ENCODE peak calls at places on chromosomes 7 and 10, in seven cellular contexts. One of them, this sample, is unnamed.

GRCh38 chr7:95509199-95509598 is 23.5 kb downstream of the ASB4 start:
- DNase-seq in hypothalamus: peak; percentile 23
- DNase-seq in WTC11: peak; percentile 36
- DNase-seq in stimulated activated CD8-positive, alpha-beta memory T cell treated with anti-CD3 and anti-CD28 coated beads, Interleukin-2, amount 100 ng/mL, for 48 hours: no peak
- DNase-seq in body of pancreas: peak; percentile 46
- DNase-seq in ELR: peak; percentile 55
- DNase-seq in T-helper 17 cell: no peak
- DNase-seq in this sample: peak; percentile 69

GRCh38 chr7:434891-435486 is 84.7 kb downstream of the PDGFA start:
- DNase-seq in hypothalamus: no peak
- DNase-seq in WTC11: peak; percentile 77
- DNase-seq in stimulated activated CD8-positive, alpha-beta memory T cell treated with anti-CD3 and anti-CD28 coated beads, Interleukin-2, amount 100 ng/mL, for 48 hours: no peak
- DNase-seq in body of pancreas: no peak
- DNase-seq in ELR: no peak
- DNase-seq in T-helper 17 cell: no peak
- DNase-seq in this sample: peak; percentile 95

GRCh38 chr7:99987846-99988245 is 12.0 kb upstream of the AZGP1 start:
- DNase-seq in hypothalamus: no peak
- DNase-seq in WTC11: no peak
- DNase-seq in stimulated activated CD8-positive, alpha-beta memory T cell treated with anti-CD3 and anti-CD28 coated beads, Interleukin-2, amount 100 ng/mL, for 48 hours: no peak
- DNase-seq in body of pancreas: no peak
- DNase-seq in ELR: no peak
- DNase-seq in T-helper 17 cell: no peak
- DNase-seq in this sample: no peak

GRCh38 chr10:122276611-122277205 is 5.6 kb downstream of the BTBD16 start:
- DNase-seq in hypothalamus: no peak
- DNase-seq in WTC11: peak; percentile 32
- DNase-seq in stimulated activated CD8-positive, alpha-beta memory T cell treated with anti-CD3 and anti-CD28 coated beads, Interleukin-2, amount 100 ng/mL, for 48 hours: no peak
- DNase-seq in body of pancreas: no peak
- DNase-seq in ELR: peak; percentile 81
- DNase-seq in T-helper 17 cell: no peak
- DNase-seq in this sample: peak; percentile 79

GRCh38 chr7:25947669-25948516 is 204.1 kb upstream of the NFE2L3 start:
- DNase-seq in hypothalamus: no peak
- DNase-seq in WTC11: no peak
- DNase-seq in stimulated activated CD8-positive, alpha-beta memory T cell treated with anti-CD3 and anti-CD28 coated beads, Interleukin-2, amount 100 ng/mL, for 48 hours: no peak
- DNase-seq in body of pancreas: peak; percentile 49
- DNase-seq in ELR: no peak
- DNase-seq in T-helper 17 cell: no peak
- DNase-seq in this sample: no peak

GRCh38 chr10:60661627-60662026 is 116.7 kb upstream of the CDK1 start:
- DNase-seq in hypothalamus: no peak
- DNase-seq in WTC11: no peak
- DNase-seq in stimulated activated CD8-positive, alpha-beta memory T cell treated with anti-CD3 and anti-CD28 coated beads, Interleukin-2, amount 100 ng/mL, for 48 hours: no peak
- DNase-seq in body of pancreas: no peak
- DNase-seq in ELR: peak; percentile 79
- DNase-seq in T-helper 17 cell: no peak
- DNase-seq in this sample: peak; percentile 88

GRCh38 chr10:77592946-77593636 is 44.5 kb downstream of the KCNMA1 start:
- DNase-seq in hypothalamus: no peak
- DNase-seq in WTC11: no peak
- DNase-seq in stimulated activated CD8-positive, alpha-beta memory T cell treated with anti-CD3 and anti-CD28 coated beads, Interleukin-2, amount 100 ng/mL, for 48 hours: no peak
- DNase-seq in body of pancreas: no peak
- DNase-seq in ELR: peak; percentile 98
- DNase-seq in T-helper 17 cell: no peak
- DNase-seq in this sample: no peak

GRCh38 chr7:112272921-112273561 is 66.5 kb downstream of the ZNF277 start:
- DNase-seq in hypothalamus: no peak
- DNase-seq in WTC11: no peak
- DNase-seq in stimulated activated CD8-positive, alpha-beta memory T cell treated with anti-CD3 and anti-CD28 coated beads, Interleukin-2, amount 100 ng/mL, for 48 hours: no peak
- DNase-seq in body of pancreas: peak; percentile 15
- DNase-seq in ELR: no peak
- DNase-seq in T-helper 17 cell: no peak
- DNase-seq in this sample: peak; percentile 58

GRCh38 chr10:111600772-111601171 is 523.9 kb downstream of the ADRA2A start:
- DNase-seq in hypothalamus: no peak
- DNase-seq in WTC11: peak; percentile 20
- DNase-seq in stimulated activated CD8-positive, alpha-beta memory T cell treated with anti-CD3 and anti-CD28 coated beads, Interleukin-2, amount 100 ng/mL, for 48 hours: no peak
- DNase-seq in body of pancreas: peak; percentile 83
- DNase-seq in ELR: no peak
- DNase-seq in T-helper 17 cell: no peak
- DNase-seq in this sample: no peak

GRCh38 chr10:126060232-126060935 is 164.0 kb downstream of the FANK1 start:
- DNase-seq in hypothalamus: no peak
- DNase-seq in WTC11: no peak
- DNase-seq in stimulated activated CD8-positive, alpha-beta memory T cell treated with anti-CD3 and anti-CD28 coated beads, Interleukin-2, amount 100 ng/mL, for 48 hours: no peak
- DNase-seq in body of pancreas: no peak
- DNase-seq in ELR: peak; percentile 85
- DNase-seq in T-helper 17 cell: no peak
- DNase-seq in this sample: peak; percentile 60

GRCh38 chr7:100434297-100435144 is 1.8 kb downstream of the PPP1R35 start:
- DNase-seq in hypothalamus: no peak
- DNase-seq in WTC11: no peak
- DNase-seq in stimulated activated CD8-positive, alpha-beta memory T cell treated with anti-CD3 and anti-CD28 coated beads, Interleukin-2, amount 100 ng/mL, for 48 hours: no peak
- DNase-seq in body of pancreas: no peak
- DNase-seq in ELR: no peak
- DNase-seq in T-helper 17 cell: no peak
- DNase-seq in this sample: no peak

GRCh38 chr10:77939561-77940001 is 13.0 kb upstream of the DLG5 start:
- DNase-seq in hypothalamus: no peak
- DNase-seq in WTC11: no peak
- DNase-seq in stimulated activated CD8-positive, alpha-beta memory T cell treated with anti-CD3 and anti-CD28 coated beads, Interleukin-2, amount 100 ng/mL, for 48 hours: no peak
- DNase-seq in body of pancreas: peak; percentile 44
- DNase-seq in ELR: no peak
- DNase-seq in T-helper 17 cell: no peak
- DNase-seq in this sample: no peak

GRCh38 chr10:27500886-27501285 is 3.2 kb upstream of the RAB18 start:
- DNase-seq in hypothalamus: no peak
- DNase-seq in WTC11: no peak
- DNase-seq in stimulated activated CD8-positive, alpha-beta memory T cell treated with anti-CD3 and anti-CD28 coated beads, Interleukin-2, amount 100 ng/mL, for 48 hours: no peak
- DNase-seq in body of pancreas: no peak
- DNase-seq in ELR: no peak
- DNase-seq in T-helper 17 cell: no peak
- DNase-seq in this sample: no peak

GRCh38 chr10:113961261-113961938 is 82.3 kb upstream of the ADRB1 start:
- DNase-seq in hypothalamus: no peak
- DNase-seq in WTC11: no peak
- DNase-seq in stimulated activated CD8-positive, alpha-beta memory T cell treated with anti-CD3 and anti-CD28 coated beads, Interleukin-2, amount 100 ng/mL, for 48 hours: peak; percentile 30
- DNase-seq in body of pancreas: no peak
- DNase-seq in ELR: no peak
- DNase-seq in T-helper 17 cell: peak; percentile 70
- DNase-seq in this sample: peak; percentile 60

GRCh38 chr7:36312064-36312914 is 77.4 kb upstream of the ANLN start:
- DNase-seq in hypothalamus: no peak
- DNase-seq in WTC11: peak; percentile 68
- DNase-seq in stimulated activated CD8-positive, alpha-beta memory T cell treated with anti-CD3 and anti-CD28 coated beads, Interleukin-2, amount 100 ng/mL, for 48 hours: no peak
- DNase-seq in body of pancreas: peak; percentile 95
- DNase-seq in ELR: no peak
- DNase-seq in T-helper 17 cell: no peak
- DNase-seq in this sample: no peak

GRCh38 chr10:33336606-33337334 is 2.3 kb upstream of the NRP1 start:
- DNase-seq in hypothalamus: no peak
- DNase-seq in WTC11: peak; percentile 60
- DNase-seq in stimulated activated CD8-positive, alpha-beta memory T cell treated with anti-CD3 and anti-CD28 coated beads, Interleukin-2, amount 100 ng/mL, for 48 hours: no peak
- DNase-seq in body of pancreas: peak; percentile 34
- DNase-seq in ELR: peak; percentile 66
- DNase-seq in T-helper 17 cell: no peak
- DNase-seq in this sample: peak; percentile 69

GRCh38 chr7:130154501-130155317 is 50.5 kb downstream of the TMEM209 start:
- DNase-seq in hypothalamus: no peak
- DNase-seq in WTC11: peak; percentile 76
- DNase-seq in stimulated activated CD8-positive, alpha-beta memory T cell treated with anti-CD3 and anti-CD28 coated beads, Interleukin-2, amount 100 ng/mL, for 48 hours: no peak
- DNase-seq in body of pancreas: peak; percentile 91
- DNase-seq in ELR: peak; percentile 13
- DNase-seq in T-helper 17 cell: no peak
- DNase-seq in this sample: no peak

GRCh38 chr7:7265057-7265456 is 82.7 kb downstream of the C1GALT1 start:
- DNase-seq in hypothalamus: no peak
- DNase-seq in WTC11: no peak
- DNase-seq in stimulated activated CD8-positive, alpha-beta memory T cell treated with anti-CD3 and anti-CD28 coated beads, Interleukin-2, amount 100 ng/mL, for 48 hours: no peak
- DNase-seq in body of pancreas: no peak
- DNase-seq in ELR: no peak
- DNase-seq in T-helper 17 cell: no peak
- DNase-seq in this sample: no peak

GRCh38 chr7:105202561-105203130 is 186.1 kb downstream of the SRPK2 start:
- DNase-seq in hypothalamus: no peak
- DNase-seq in WTC11: no peak
- DNase-seq in stimulated activated CD8-positive, alpha-beta memory T cell treated with anti-CD3 and anti-CD28 coated beads, Interleukin-2, amount 100 ng/mL, for 48 hours: no peak
- DNase-seq in body of pancreas: no peak
- DNase-seq in ELR: no peak
- DNase-seq in T-helper 17 cell: no peak
- DNase-seq in this sample: no peak

GRCh38 chr10:119302172-119302571 is 94.8 kb downstream of the GRK5 start:
- DNase-seq in hypothalamus: no peak
- DNase-seq in WTC11: no peak
- DNase-seq in stimulated activated CD8-positive, alpha-beta memory T cell treated with anti-CD3 and anti-CD28 coated beads, Interleukin-2, amount 100 ng/mL, for 48 hours: no peak
- DNase-seq in body of pancreas: no peak
- DNase-seq in ELR: no peak
- DNase-seq in T-helper 17 cell: no peak
- DNase-seq in this sample: no peak

GRCh38 chr10:106175760-106176377 is 988.6 kb downstream of the SORCS1 start:
- DNase-seq in hypothalamus: no peak
- DNase-seq in WTC11: no peak
- DNase-seq in stimulated activated CD8-positive, alpha-beta memory T cell treated with anti-CD3 and anti-CD28 coated beads, Interleukin-2, amount 100 ng/mL, for 48 hours: no peak
- DNase-seq in body of pancreas: no peak
- DNase-seq in ELR: peak; percentile 25
- DNase-seq in T-helper 17 cell: no peak
- DNase-seq in this sample: no peak

GRCh38 chr10:35089641-35090161 is 440 bp downstream of the CUL2 start:
- DNase-seq in hypothalamus: no peak
- DNase-seq in WTC11: no peak
- DNase-seq in stimulated activated CD8-positive, alpha-beta memory T cell treated with anti-CD3 and anti-CD28 coated beads, Interleukin-2, amount 100 ng/mL, for 48 hours: peak; percentile 1
- DNase-seq in body of pancreas: no peak
- DNase-seq in ELR: peak; percentile 32
- DNase-seq in T-helper 17 cell: no peak
- DNase-seq in this sample: peak; percentile 50

GRCh38 chr7:32762321-32762669 is 129.3 kb downstream of the KBTBD2 start:
- DNase-seq in hypothalamus: no peak
- DNase-seq in WTC11: no peak
- DNase-seq in stimulated activated CD8-positive, alpha-beta memory T cell treated with anti-CD3 and anti-CD28 coated beads, Interleukin-2, amount 100 ng/mL, for 48 hours: no peak
- DNase-seq in body of pancreas: no peak
- DNase-seq in ELR: no peak
- DNase-seq in T-helper 17 cell: no peak
- DNase-seq in this sample: no peak

GRCh38 chr7:110317699-110318265 is 773.1 kb upstream of the LRRN3 start:
- DNase-seq in hypothalamus: no peak
- DNase-seq in WTC11: no peak
- DNase-seq in stimulated activated CD8-positive, alpha-beta memory T cell treated with anti-CD3 and anti-CD28 coated beads, Interleukin-2, amount 100 ng/mL, for 48 hours: no peak
- DNase-seq in body of pancreas: no peak
- DNase-seq in ELR: peak; percentile 93
- DNase-seq in T-helper 17 cell: no peak
- DNase-seq in this sample: no peak